ENCODE peak calls at places on chromosomes 13 and 19, in five cellular contexts. T, M, E, N and L are unnamed samples.

GRCh38 chr13:24386816-24387708 is 77.7 kb downstream of the C1QTNF9 start:
- DNase-seq in T (no peak), M (no peak), E (no peak), N (no peak), L (no peak)

GRCh38 chr13:78604782-78605611 is 1.6 kb upstream of the POU4F1 start:
- DNase-seq in T (peak), M (no peak), E (no peak), N (no peak), L (no peak)

GRCh38 chr19:3665681-3666544 is 34.4 kb downstream of the PIP5K1C start:
- DNase-seq in T (peak), M (no peak), E (peak), N (peak), L (peak)

GRCh38 chr13:110716235-110716505 is 2.7 kb downstream of the ING1 start:
- DNase-seq in T (peak), M (no peak), E (peak), N (no peak), L (peak)

GRCh38 chr19:45591004-45591637 is 6.5 kb upstream of the OPA3 start:
- DNase-seq in T (peak), M (no peak), E (peak), N (no peak), L (no peak)

GRCh38 chr13:21060063-21060826 is 1.1 kb downstream of the LATS2 start:
- DNase-seq in T (no peak), M (no peak), E (peak), N (peak), L (peak)

GRCh38 chr13:61670384-61671161 is 254.9 kb upstream of the PCDH20 start:
- DNase-seq in T (peak), M (no peak), E (no peak), N (no peak), L (no peak)

GRCh38 chr13:26956532-26957142 is 196.1 kb upstream of the GPR12 start:
- DNase-seq in T (no peak), M (no peak), E (no peak), N (no peak), L (no peak)

GRCh38 chr19:41403181-41403970 is 5.8 kb downstream of the BCKDHA start:
- DNase-seq in T (no peak), M (no peak), E (no peak), N (no peak), L (no peak)

GRCh38 chr19:55353803-55354697 is 469 bp downstream of the COX6B2 start:
- DNase-seq in T (peak), M (peak), E (peak), N (peak), L (peak)

DNA sequence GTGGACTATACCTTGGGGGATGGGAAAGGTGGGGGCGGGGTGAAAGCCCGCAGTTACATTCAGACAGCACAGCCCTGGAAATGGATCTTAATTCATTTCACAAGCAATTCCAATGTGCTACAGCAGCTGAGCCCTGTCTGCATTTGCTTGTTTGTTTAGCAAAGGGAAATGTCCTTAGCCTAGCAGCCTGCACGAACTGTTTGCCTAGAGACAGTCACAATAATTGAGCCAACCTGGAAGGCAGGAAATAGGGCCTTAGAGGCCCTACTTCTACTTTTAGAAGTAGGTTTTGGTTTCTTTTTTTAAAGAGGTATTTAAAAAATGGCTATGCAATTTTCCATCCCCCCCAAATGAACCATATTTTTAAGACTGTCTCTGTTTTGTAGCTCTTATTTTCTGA is 177.2 kb upstream of the KL start:
- DNase-seq in T (no peak), M (no peak), E (no peak), N (no peak), L (no peak)
- H3K4me3 ChIP-seq in T (no peak), M (no peak), E (no peak), N (no peak), L (no peak)

DNA sequence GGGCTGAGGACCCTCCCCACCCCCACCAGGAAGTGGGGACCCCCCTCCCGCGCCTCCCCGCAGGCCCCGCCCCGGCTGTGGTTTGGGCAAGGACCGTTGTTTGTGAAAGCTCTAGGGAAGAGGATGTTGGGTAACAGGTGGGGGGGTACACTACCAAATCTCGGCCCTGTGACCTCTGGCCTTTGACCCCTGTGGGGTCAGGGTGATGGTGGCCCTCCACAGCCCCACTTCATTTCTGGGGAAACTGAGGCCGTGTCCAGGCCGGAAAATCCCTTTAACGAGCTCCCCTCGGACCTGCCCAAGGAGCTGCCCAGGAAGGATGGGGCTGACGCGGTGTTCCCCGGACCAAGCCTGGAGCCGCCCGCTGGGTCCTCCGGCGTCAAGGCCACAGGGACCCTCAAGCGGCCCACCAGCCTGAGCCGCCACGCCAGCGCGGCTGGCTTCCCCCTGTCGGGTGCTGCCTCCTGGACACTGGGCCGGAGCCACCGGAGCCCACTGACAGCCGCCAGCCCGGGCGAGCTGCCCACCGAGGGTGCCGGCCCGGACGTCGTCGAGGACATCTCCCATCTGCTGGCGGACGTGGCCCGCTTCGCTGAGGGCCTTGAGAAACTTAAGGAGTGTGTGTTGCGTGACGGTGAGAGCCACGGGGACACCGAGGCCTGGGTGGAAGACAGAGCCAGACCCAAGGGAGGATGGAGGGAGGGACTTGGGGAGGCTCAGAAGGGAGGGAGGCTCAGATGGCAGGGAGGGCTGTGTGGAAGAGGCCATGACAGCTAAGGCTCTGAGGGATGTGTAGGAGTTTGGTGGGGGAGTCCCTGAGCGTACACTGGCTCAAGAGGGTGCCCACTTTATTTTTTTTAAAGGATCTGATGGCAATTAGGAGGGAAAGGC is 1.4 kb downstream of the ARHGAP45 start:
- DNase-seq in T (no peak), M (no peak), E (peak), N (peak), L (peak)
- H3K4me3 ChIP-seq in T (peak), M (peak), E (peak), N (no peak), L (no peak)

GRCh38 chr19:39083983-39084731 is at the start of gene ACP7:
- DNase-seq in T (no peak), M (no peak), E (no peak), N (no peak), L (no peak)
- H3K4me3 ChIP-seq in T (no peak), M (peak), E (peak), N (no peak), L (no peak)

DNA sequence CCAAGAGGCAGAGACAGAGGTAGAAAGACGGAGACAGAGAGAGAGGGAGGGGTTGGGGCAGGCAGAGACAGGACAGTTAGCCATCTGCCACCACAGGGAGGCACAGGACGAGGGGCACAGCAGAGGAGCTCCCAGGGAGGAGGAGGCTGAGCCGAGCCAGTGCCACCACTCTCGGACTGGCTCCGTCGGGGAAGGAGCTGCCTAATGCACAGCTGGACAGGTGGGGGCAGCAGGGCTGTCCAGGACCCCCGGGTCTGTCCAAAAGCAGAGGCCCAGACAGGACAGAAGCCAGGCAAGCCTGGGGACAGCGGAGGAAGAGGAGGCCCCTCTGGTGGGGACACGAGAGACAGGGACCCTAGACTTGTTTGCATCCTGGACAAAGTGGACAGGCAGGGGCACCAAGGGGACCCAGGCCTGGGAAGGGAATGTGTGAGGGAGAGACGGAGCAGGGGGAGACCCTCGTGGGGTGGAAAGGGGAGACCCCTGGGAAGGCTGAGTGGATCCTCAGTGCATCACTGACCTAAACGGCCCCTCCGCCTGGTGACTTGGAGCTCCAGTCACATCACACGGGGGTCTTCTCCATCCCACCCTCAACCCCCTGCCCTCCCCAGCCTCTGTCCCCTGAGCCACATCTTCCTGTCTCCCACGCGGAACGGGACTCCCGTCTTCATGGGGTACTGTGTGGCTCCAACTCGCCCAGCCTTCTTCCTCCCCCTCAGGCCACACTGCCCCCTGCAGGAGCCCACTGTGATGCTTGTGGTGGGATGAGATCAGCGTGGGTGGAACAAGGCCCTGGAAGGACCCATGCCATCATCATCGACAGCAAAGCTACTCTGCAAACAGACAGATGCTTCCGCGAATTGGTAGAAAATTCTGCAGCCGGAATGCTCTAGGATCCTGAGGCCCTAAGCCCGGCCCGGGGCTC is 889 bp downstream of the F10 start:
- DNase-seq in T (peak), M (no peak), E (peak), N (peak), L (no peak)
- H3K4me3 ChIP-seq in T (no peak), M (peak), E (peak), N (no peak), L (peak)